ENCODE peak calls at places on chromosome 14, in ten cellular contexts. One of them, this sample, is unnamed.

GRCh38 chr14:61153436-61153835 is 127.7 kb downstream of the TMEM30B start:
- DNase-seq in cardiac muscle cell: no peak
- DNase-seq in B cell: no peak
- DNase-seq in OCI-LY7: no peak
- DNase-seq in astrocyte of the cerebellum: no peak
- DNase-seq in CD4-positive, alpha-beta T cell: no peak
- DNase-seq in fibroblast of mammary gland: no peak
- DNase-seq in lung: no peak
- DNase-seq in PC-3: no peak
- DNase-seq in lower lobe of right lung: no peak
- DNase-seq in this sample: no peak

GRCh38 chr14:81122326-81122725 is 98.4 kb downstream of the GTF2A1 start:
- DNase-seq in cardiac muscle cell: no peak
- DNase-seq in B cell: peak
- DNase-seq in OCI-LY7: peak
- DNase-seq in astrocyte of the cerebellum: no peak
- DNase-seq in CD4-positive, alpha-beta T cell: no peak
- DNase-seq in fibroblast of mammary gland: no peak
- DNase-seq in lung: no peak
- DNase-seq in PC-3: no peak
- DNase-seq in lower lobe of right lung: no peak
- DNase-seq in this sample: no peak

GRCh38 chr14:94175403-94176146 is 1.5 kb downstream of the PPP4R4 start:
- DNase-seq in cardiac muscle cell: peak
- DNase-seq in B cell: no peak
- DNase-seq in OCI-LY7: no peak
- DNase-seq in astrocyte of the cerebellum: no peak
- DNase-seq in CD4-positive, alpha-beta T cell: no peak
- DNase-seq in fibroblast of mammary gland: no peak
- DNase-seq in lung: no peak
- DNase-seq in PC-3: no peak
- DNase-seq in lower lobe of right lung: no peak
- DNase-seq in this sample: no peak

GRCh38 chr14:58587271-58587670 is 50.5 kb upstream of the DACT1 start:
- DNase-seq in cardiac muscle cell: peak
- DNase-seq in B cell: no peak
- DNase-seq in OCI-LY7: no peak
- DNase-seq in astrocyte of the cerebellum: peak
- DNase-seq in CD4-positive, alpha-beta T cell: no peak
- DNase-seq in fibroblast of mammary gland: peak
- DNase-seq in lung: no peak
- DNase-seq in PC-3: no peak
- DNase-seq in lower lobe of right lung: no peak
- DNase-seq in this sample: peak

GRCh38 chr14:76502219-76502618 is 126.3 kb downstream of the ESRRB start:
- DNase-seq in cardiac muscle cell: no peak
- DNase-seq in B cell: no peak
- DNase-seq in OCI-LY7: no peak
- DNase-seq in astrocyte of the cerebellum: no peak
- DNase-seq in CD4-positive, alpha-beta T cell: no peak
- DNase-seq in fibroblast of mammary gland: no peak
- DNase-seq in lung: no peak
- DNase-seq in PC-3: no peak
- DNase-seq in lower lobe of right lung: no peak
- DNase-seq in this sample: no peak

GRCh38 chr14:37587438-37587837 is 7.6 kb downstream of the FOXA1 start:
- DNase-seq in cardiac muscle cell: no peak
- DNase-seq in B cell: no peak
- DNase-seq in OCI-LY7: no peak
- DNase-seq in astrocyte of the cerebellum: no peak
- DNase-seq in CD4-positive, alpha-beta T cell: no peak
- DNase-seq in fibroblast of mammary gland: no peak
- DNase-seq in lung: no peak
- DNase-seq in PC-3: no peak
- DNase-seq in lower lobe of right lung: no peak
- DNase-seq in this sample: no peak

GRCh38 chr14:31965735-31966598 is 111.1 kb upstream of the ARHGAP5 start:
- DNase-seq in cardiac muscle cell: peak
- DNase-seq in B cell: no peak
- DNase-seq in OCI-LY7: no peak
- DNase-seq in astrocyte of the cerebellum: no peak
- DNase-seq in CD4-positive, alpha-beta T cell: no peak
- DNase-seq in fibroblast of mammary gland: no peak
- DNase-seq in lung: no peak
- DNase-seq in PC-3: peak
- DNase-seq in lower lobe of right lung: no peak
- DNase-seq in this sample: no peak

GRCh38 chr14:21846227-21846885 is 172.7 kb upstream of the OR4E1 start:
- DNase-seq in cardiac muscle cell: peak
- DNase-seq in B cell: peak
- DNase-seq in OCI-LY7: peak
- DNase-seq in astrocyte of the cerebellum: no peak
- DNase-seq in CD4-positive, alpha-beta T cell: peak
- DNase-seq in fibroblast of mammary gland: peak
- DNase-seq in lung: peak
- DNase-seq in PC-3: peak
- DNase-seq in lower lobe of right lung: no peak
- DNase-seq in this sample: no peak

GRCh38 chr14:77045570-77045890 is 17.0 kb upstream of the IRF2BPL start:
- DNase-seq in cardiac muscle cell: no peak
- DNase-seq in B cell: no peak
- DNase-seq in OCI-LY7: no peak
- DNase-seq in astrocyte of the cerebellum: no peak
- DNase-seq in CD4-positive, alpha-beta T cell: no peak
- DNase-seq in fibroblast of mammary gland: no peak
- DNase-seq in lung: peak
- DNase-seq in PC-3: peak
- DNase-seq in lower lobe of right lung: peak
- DNase-seq in this sample: no peak

GRCh38 chr14:21169587-21169986 is 13.7 kb upstream of the OR5AU1 start:
- DNase-seq in cardiac muscle cell: no peak
- DNase-seq in B cell: no peak
- DNase-seq in OCI-LY7: no peak
- DNase-seq in astrocyte of the cerebellum: no peak
- DNase-seq in CD4-positive, alpha-beta T cell: no peak
- DNase-seq in fibroblast of mammary gland: no peak
- DNase-seq in lung: no peak
- DNase-seq in PC-3: no peak
- DNase-seq in lower lobe of right lung: no peak
- DNase-seq in this sample: no peak

GRCh38 chr14:75277000-75277795 is 1.4 kb upstream of the FOS start:
- DNase-seq in cardiac muscle cell: peak
- DNase-seq in B cell: peak
- DNase-seq in OCI-LY7: no peak
- DNase-seq in astrocyte of the cerebellum: no peak
- DNase-seq in CD4-positive, alpha-beta T cell: peak
- DNase-seq in fibroblast of mammary gland: peak
- DNase-seq in lung: peak
- DNase-seq in PC-3: peak
- DNase-seq in lower lobe of right lung: peak
- DNase-seq in this sample: peak

GRCh38 chr14:76863724-76864407 is 37.7 kb downstream of the LRRC74A start:
- DNase-seq in cardiac muscle cell: peak
- DNase-seq in B cell: no peak
- DNase-seq in OCI-LY7: no peak
- DNase-seq in astrocyte of the cerebellum: no peak
- DNase-seq in CD4-positive, alpha-beta T cell: no peak
- DNase-seq in fibroblast of mammary gland: no peak
- DNase-seq in lung: peak
- DNase-seq in PC-3: no peak
- DNase-seq in lower lobe of right lung: peak
- DNase-seq in this sample: no peak

GRCh38 chr14:73295198-73295796 is 58.0 kb downstream of the PAPLN start:
- DNase-seq in cardiac muscle cell: peak
- DNase-seq in B cell: peak
- DNase-seq in OCI-LY7: peak
- DNase-seq in astrocyte of the cerebellum: peak
- DNase-seq in CD4-positive, alpha-beta T cell: no peak
- DNase-seq in fibroblast of mammary gland: peak
- DNase-seq in lung: no peak
- DNase-seq in PC-3: peak
- DNase-seq in lower lobe of right lung: no peak
- DNase-seq in this sample: no peak

GRCh38 chr14:28783593-28784143 is 17.1 kb downstream of the FOXG1 start:
- DNase-seq in cardiac muscle cell: no peak
- DNase-seq in B cell: no peak
- DNase-seq in OCI-LY7: no peak
- DNase-seq in astrocyte of the cerebellum: no peak
- DNase-seq in CD4-positive, alpha-beta T cell: no peak
- DNase-seq in fibroblast of mammary gland: no peak
- DNase-seq in lung: no peak
- DNase-seq in PC-3: no peak
- DNase-seq in lower lobe of right lung: no peak
- DNase-seq in this sample: no peak

GRCh38 chr14:22556021-22556989 is 32.7 kb downstream of the DAD1 start:
- DNase-seq in cardiac muscle cell: peak
- DNase-seq in B cell: peak
- DNase-seq in OCI-LY7: peak
- DNase-seq in astrocyte of the cerebellum: peak
- DNase-seq in CD4-positive, alpha-beta T cell: peak
- DNase-seq in fibroblast of mammary gland: peak
- DNase-seq in lung: peak
- DNase-seq in PC-3: peak
- DNase-seq in lower lobe of right lung: peak
- DNase-seq in this sample: no peak

GRCh38 chr14:61148742-61149350 is 132.3 kb downstream of the TMEM30B start:
- DNase-seq in cardiac muscle cell: no peak
- DNase-seq in B cell: no peak
- DNase-seq in OCI-LY7: no peak
- DNase-seq in astrocyte of the cerebellum: no peak
- DNase-seq in CD4-positive, alpha-beta T cell: no peak
- DNase-seq in fibroblast of mammary gland: no peak
- DNase-seq in lung: no peak
- DNase-seq in PC-3: no peak
- DNase-seq in lower lobe of right lung: no peak
- DNase-seq in this sample: no peak

GRCh38 chr14:95901014-95901413 is 24.4 kb downstream of the TUNAR start:
- DNase-seq in cardiac muscle cell: no peak
- DNase-seq in B cell: no peak
- DNase-seq in OCI-LY7: no peak
- DNase-seq in astrocyte of the cerebellum: no peak
- DNase-seq in CD4-positive, alpha-beta T cell: no peak
- DNase-seq in fibroblast of mammary gland: peak
- DNase-seq in lung: no peak
- DNase-seq in PC-3: no peak
- DNase-seq in lower lobe of right lung: no peak
- DNase-seq in this sample: no peak
- TF ChIP-seq CTCF in cardiac muscle cell: no peak
- TF ChIP-seq CTCF in B cell: no peak
- TF ChIP-seq CTCF in OCI-LY7: no peak
- TF ChIP-seq CTCF in astrocyte of the cerebellum: no peak
- TF ChIP-seq CTCF in CD4-positive, alpha-beta T cell: no peak
- TF ChIP-seq CTCF in fibroblast of mammary gland: no peak
- TF ChIP-seq CTCF in lung: no peak
- TF ChIP-seq CTCF in PC-3: no peak
- TF ChIP-seq CTCF in lower lobe of right lung: no peak
- TF ChIP-seq CTCF in this sample: no peak

GRCh38 chr14:57530571-57530970 is 36.9 kb upstream of the CCDC198 start:
- DNase-seq in cardiac muscle cell: no peak
- DNase-seq in B cell: no peak
- DNase-seq in OCI-LY7: no peak
- DNase-seq in astrocyte of the cerebellum: no peak
- DNase-seq in CD4-positive, alpha-beta T cell: no peak
- DNase-seq in fibroblast of mammary gland: no peak
- DNase-seq in lung: no peak
- DNase-seq in PC-3: no peak
- DNase-seq in lower lobe of right lung: no peak
- DNase-seq in this sample: no peak

DNA sequence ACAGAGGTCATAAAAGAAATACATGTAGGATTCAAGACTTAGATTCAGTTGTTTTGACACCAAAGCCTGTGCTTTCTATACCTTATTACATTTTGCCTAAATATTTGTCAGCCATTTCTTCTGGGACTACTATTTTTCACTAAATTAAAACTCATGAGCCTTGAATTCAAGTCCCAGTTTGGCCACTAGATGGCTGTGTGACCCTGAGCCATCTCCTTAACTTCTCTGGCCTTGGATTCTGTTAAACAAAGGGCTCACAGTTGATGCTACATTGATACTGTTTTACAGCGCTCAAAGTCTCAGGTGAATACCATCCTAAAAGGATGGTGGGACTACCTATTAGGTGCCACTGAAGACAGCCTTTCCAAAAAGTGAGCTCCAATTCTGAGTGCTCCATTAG is 39.6 kb upstream of the CCDC198 start:
- DNase-seq in cardiac muscle cell: peak
- DNase-seq in B cell: no peak
- DNase-seq in OCI-LY7: peak
- DNase-seq in astrocyte of the cerebellum: peak
- DNase-seq in CD4-positive, alpha-beta T cell: no peak
- DNase-seq in fibroblast of mammary gland: peak
- DNase-seq in lung: no peak
- DNase-seq in PC-3: peak
- DNase-seq in lower lobe of right lung: no peak
- DNase-seq in this sample: no peak
- TF ChIP-seq CTCF in cardiac muscle cell: peak
- TF ChIP-seq CTCF in B cell: no peak
- TF ChIP-seq CTCF in OCI-LY7: peak
- TF ChIP-seq CTCF in astrocyte of the cerebellum: peak
- TF ChIP-seq CTCF in CD4-positive, alpha-beta T cell: no peak
- TF ChIP-seq CTCF in fibroblast of mammary gland: peak
- TF ChIP-seq CTCF in lung: no peak
- TF ChIP-seq CTCF in PC-3: peak
- TF ChIP-seq CTCF in lower lobe of right lung: peak
- TF ChIP-seq CTCF in this sample: peak

GRCh38 chr14:102092806-102093205 is 6.0 kb upstream of the HSP90AA1 start:
- DNase-seq in cardiac muscle cell: no peak
- DNase-seq in B cell: no peak
- DNase-seq in OCI-LY7: no peak
- DNase-seq in astrocyte of the cerebellum: no peak
- DNase-seq in CD4-positive, alpha-beta T cell: no peak
- DNase-seq in fibroblast of mammary gland: no peak
- DNase-seq in lung: no peak
- DNase-seq in PC-3: no peak
- DNase-seq in lower lobe of right lung: no peak
- DNase-seq in this sample: no peak
- TF ChIP-seq CTCF in cardiac muscle cell: no peak
- TF ChIP-seq CTCF in B cell: no peak
- TF ChIP-seq CTCF in OCI-LY7: no peak
- TF ChIP-seq CTCF in astrocyte of the cerebellum: no peak
- TF ChIP-seq CTCF in CD4-positive, alpha-beta T cell: no peak
- TF ChIP-seq CTCF in fibroblast of mammary gland: no peak
- TF ChIP-seq CTCF in lung: no peak
- TF ChIP-seq CTCF in PC-3: no peak
- TF ChIP-seq CTCF in lower lobe of right lung: no peak
- TF ChIP-seq CTCF in this sample: no peak

GRCh38 chr14:26163761-26164160 is 434.1 kb downstream of the NOVA1 start:
- DNase-seq in cardiac muscle cell: peak
- DNase-seq in B cell: no peak
- DNase-seq in OCI-LY7: no peak
- DNase-seq in astrocyte of the cerebellum: peak
- DNase-seq in CD4-positive, alpha-beta T cell: no peak
- DNase-seq in fibroblast of mammary gland: peak
- DNase-seq in lung: no peak
- DNase-seq in PC-3: peak
- DNase-seq in lower lobe of right lung: no peak
- DNase-seq in this sample: no peak
- TF ChIP-seq CTCF in cardiac muscle cell: peak
- TF ChIP-seq CTCF in B cell: no peak
- TF ChIP-seq CTCF in OCI-LY7: peak
- TF ChIP-seq CTCF in astrocyte of the cerebellum: peak
- TF ChIP-seq CTCF in CD4-positive, alpha-beta T cell: no peak
- TF ChIP-seq CTCF in fibroblast of mammary gland: peak
- TF ChIP-seq CTCF in lung: no peak
- TF ChIP-seq CTCF in PC-3: peak
- TF ChIP-seq CTCF in lower lobe of right lung: no peak
- TF ChIP-seq CTCF in this sample: peak

GRCh38 chr14:68297871-68298468 is 478.4 kb downstream of the RAD51B start:
- DNase-seq in cardiac muscle cell: peak
- DNase-seq in B cell: no peak
- DNase-seq in OCI-LY7: no peak
- DNase-seq in astrocyte of the cerebellum: no peak
- DNase-seq in CD4-positive, alpha-beta T cell: no peak
- DNase-seq in fibroblast of mammary gland: peak
- DNase-seq in lung: no peak
- DNase-seq in PC-3: peak
- DNase-seq in lower lobe of right lung: no peak
- DNase-seq in this sample: no peak
- TF ChIP-seq CTCF in cardiac muscle cell: peak
- TF ChIP-seq CTCF in B cell: no peak
- TF ChIP-seq CTCF in OCI-LY7: no peak
- TF ChIP-seq CTCF in astrocyte of the cerebellum: peak
- TF ChIP-seq CTCF in CD4-positive, alpha-beta T cell: no peak
- TF ChIP-seq CTCF in fibroblast of mammary gland: peak
- TF ChIP-seq CTCF in lung: no peak
- TF ChIP-seq CTCF in PC-3: peak
- TF ChIP-seq CTCF in lower lobe of right lung: peak
- TF ChIP-seq CTCF in this sample: peak